ENCODE peak calls at places on chromosomes 12 and 14, in nine cellular contexts. T is Panc1, O is lower lobe of right lung, Z is suprapubic skin, A is cardiac muscle cell, J is Peyer's patch, N is heart left ventricle, F is colonic mucosa, R is uterus. H is an unnamed sample. For H3K4me1, the result is how much of the 10 kb centered on the place peaks cover.

GRCh38 chr14:54337314-54337713 is 59.5 kb upstream of the CDKN3 start:
- DNase-seq in F (no peak), J (no peak), A (no peak), Z (no peak), R (no peak), T (no peak), O (no peak), N (no peak), H (no peak)

GRCh38 chr14:106844608-106845285 is 1318.4 kb downstream of the TMEM121 start:
- DNase-seq in J (peak), R (peak), T (no peak), N (peak), A (no peak), F (peak), Z (peak), O (peak), H (no peak)

GRCh38 chr12:75781532-75782046 is 250.0 kb downstream of the PHLDA1 start:
- DNase-seq in N (no peak), O (no peak), R (no peak), Z (no peak), A (no peak), T (no peak), F (no peak), J (no peak), H (no peak)

GRCh38 chr14:36905272-36906046 is 243.8 kb downstream of the PAX9 start:
- DNase-seq in A (no peak), J (no peak), O (no peak), T (no peak), F (no peak), Z (no peak), N (no peak), R (no peak), H (no peak)

GRCh38 chr14:38721822-38722431 is 381.1 kb downstream of the SEC23A start:
- DNase-seq in Z (no peak), A (peak), N (no peak), R (peak), J (peak), T (peak), F (peak), O (no peak), H (no peak)

GRCh38 chr12:80766897-80767296 is 50.2 kb downstream of the MYF5 start:
- DNase-seq in T (no peak), Z (no peak), N (no peak), A (no peak), F (no peak), J (no peak), R (no peak), O (no peak), H (no peak)

GRCh38 chr14:65035049-65035448 is 48.4 kb downstream of the FNTB start:
- DNase-seq in O (no peak), T (no peak), J (no peak), F (no peak), N (no peak), A (no peak), Z (no peak), R (peak), H (no peak)

GRCh38 chr14:102020058-102020971 is 55.9 kb downstream of the DYNC1H1 start:
- DNase-seq in Z (no peak), T (no peak), O (no peak), A (no peak), F (no peak), R (no peak), J (no peak), N (no peak), H (no peak)

GRCh38 chr12:34236073-34236472 is 213.8 kb downstream of the ALG10 start:
- DNase-seq in R (no peak), O (no peak), J (no peak), F (no peak), A (no peak), T (no peak), Z (no peak), N (no peak), H (no peak)

GRCh38 chr12:107903377-107904061 is 129.0 kb downstream of the ASCL4 start:
- DNase-seq in A (peak), O (peak), N (peak), R (peak), T (no peak), Z (no peak), F (peak), J (peak), H (peak)

GRCh38 chr14:59229653-59230406 is 41.4 kb downstream of the DAAM1 start:
- DNase-seq in O (no peak), N (no peak), R (no peak), T (no peak), F (no peak), A (peak), Z (no peak), J (no peak), H (no peak)

GRCh38 chr12:102406033-102406584 is 74.3 kb downstream of the IGF1 start:
- DNase-seq in Z (no peak), A (no peak), O (peak), J (peak), F (peak), N (peak), R (no peak), T (no peak), H (no peak)

GRCh38 chr14:81070511-81070910 is 115.1 kb downstream of the TSHR start:
- DNase-seq in T (no peak), Z (no peak), A (no peak), N (no peak), J (no peak), R (no peak), F (no peak), O (no peak), H (no peak)

GRCh38 chr12:60805340-60805739 is 1209.5 kb downstream of the SLC16A7 start:
- DNase-seq in R (no peak), A (peak), F (no peak), Z (no peak), O (no peak), N (no peak), J (no peak), T (no peak), H (no peak)
- H3K27ac ChIP-seq in R (no peak), A (no peak), F (no peak), Z (no peak), O (no peak), N (no peak), J (no peak), T (no peak), H (no peak)

DNA sequence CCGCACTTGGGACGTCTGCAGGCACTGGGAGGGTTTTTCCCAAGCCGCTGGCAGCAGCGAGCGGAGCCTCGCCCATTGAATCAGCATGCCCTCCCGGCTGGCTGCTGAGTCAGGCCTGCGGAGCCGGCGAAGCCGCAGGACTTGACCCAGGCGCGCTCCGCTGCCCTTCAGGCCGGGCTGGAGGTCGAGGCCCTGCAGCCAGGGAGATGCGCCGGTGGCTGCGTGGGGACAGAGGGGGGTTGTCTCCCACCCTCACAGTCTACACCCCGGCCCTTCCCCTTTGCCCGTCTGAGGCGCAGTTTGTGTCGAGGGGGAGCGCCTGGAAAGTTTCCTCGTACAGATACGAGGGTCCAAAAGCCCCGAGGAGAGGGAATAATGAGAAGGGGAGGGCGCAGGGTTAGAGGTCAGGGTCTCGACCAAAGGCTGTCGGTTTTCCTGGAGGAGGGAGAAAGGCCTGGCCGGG is 759 bp upstream of the KLC1 start:
- DNase-seq in F (peak), J (peak), N (peak), R (peak), A (peak), Z (peak), O (peak), T (no peak), H (peak)
- H3K4me1 ChIP-seq in F (under half), J (under half), N (under half), R (under half), A (under half), Z (half or more), O (half or more), T (under half), H (under half)

GRCh38 chr12:41981758-41982157 is 162.9 kb downstream of the GXYLT1 start:
- DNase-seq in O (no peak), N (no peak), A (no peak), T (no peak), F (no peak), J (no peak), R (no peak), Z (no peak), H (no peak)
- TF ChIP-seq CTCF in O (no peak), N (no peak), A (no peak), T (no peak), F (no peak), J (no peak), R (no peak), Z (no peak), H (no peak)

GRCh38 chr12:128800606-128801005 is 23.2 kb downstream of the SLC15A4 start:
- DNase-seq in A (no peak), Z (no peak), F (no peak), R (no peak), O (peak), T (no peak), N (no peak), J (no peak), H (no peak)
- H3K27ac ChIP-seq in A (no peak), Z (no peak), F (no peak), R (no peak), O (no peak), T (no peak), N (no peak), J (no peak), H (no peak)

GRCh38 chr12:46268349-46268616 is 560 bp downstream of the SLC38A1 start:
- DNase-seq in N (no peak), O (peak), J (no peak), T (no peak), A (peak), R (no peak), F (no peak), Z (no peak), H (no peak)
- H3K4me1 ChIP-seq in N (under half), O (under half), J (under half), T (under half), A (under half), R (under half), F (under half), Z (under half), H (under half)

GRCh38 chr12:51262758-51263177 is 7.4 kb downstream of the SMAGP start:
- DNase-seq in Z (no peak), N (no peak), A (peak), F (peak), T (no peak), R (no peak), O (peak), J (peak), H (no peak)
- TF ChIP-seq CTCF in Z (no peak), N (peak), A (peak), F (peak), T (peak), R (no peak), O (peak), J (no peak), H (peak)

DNA sequence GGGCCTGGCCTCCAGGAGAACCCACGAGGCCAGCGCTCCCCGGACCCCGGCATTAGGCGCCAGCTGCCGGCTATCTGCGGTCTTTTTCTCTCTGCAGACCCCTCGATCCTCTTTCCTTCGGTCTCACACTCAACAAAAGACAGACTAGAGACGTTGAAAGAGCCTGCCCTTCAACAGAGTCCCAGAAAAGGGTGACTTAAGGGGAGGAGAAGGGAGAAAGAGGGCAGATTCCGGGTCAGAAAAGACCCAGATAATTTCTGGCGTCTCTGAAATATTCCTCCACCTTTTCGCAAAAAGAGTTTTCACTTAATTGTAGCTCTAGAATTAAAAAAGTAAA is 3.3 kb upstream of the TBX3 start:
- DNase-seq in F (no peak), T (no peak), Z (no peak), O (no peak), N (no peak), J (no peak), A (no peak), R (no peak), H (no peak)
- H3K27ac ChIP-seq in F (no peak), T (no peak), Z (no peak), O (no peak), N (no peak), J (no peak), A (no peak), R (no peak), H (peak)

GRCh38 chr12:46492471-46493351 is 120.1 kb upstream of the SLC38A2 start:
- DNase-seq in T (peak), O (no peak), A (no peak), R (no peak), N (no peak), F (no peak), J (no peak), Z (no peak), H (no peak)

GRCh38 chr12:46490635-46491034 is 118.1 kb upstream of the SLC38A2 start:
- DNase-seq in T (no peak), J (no peak), F (no peak), Z (no peak), N (no peak), O (no peak), A (no peak), R (no peak), H (no peak)

GRCh38 chr12:46489951-46490388 is 117.4 kb upstream of the SLC38A2 start:
- DNase-seq in F (no peak), A (no peak), Z (no peak), R (no peak), N (no peak), O (no peak), J (no peak), T (no peak), H (no peak)

GRCh38 chr12:46493352-46494209 is 121.0 kb upstream of the SLC38A2 start:
- DNase-seq in T (peak), Z (no peak), J (no peak), F (no peak), R (no peak), N (no peak), A (no peak), O (no peak), H (no peak)

DNA sequence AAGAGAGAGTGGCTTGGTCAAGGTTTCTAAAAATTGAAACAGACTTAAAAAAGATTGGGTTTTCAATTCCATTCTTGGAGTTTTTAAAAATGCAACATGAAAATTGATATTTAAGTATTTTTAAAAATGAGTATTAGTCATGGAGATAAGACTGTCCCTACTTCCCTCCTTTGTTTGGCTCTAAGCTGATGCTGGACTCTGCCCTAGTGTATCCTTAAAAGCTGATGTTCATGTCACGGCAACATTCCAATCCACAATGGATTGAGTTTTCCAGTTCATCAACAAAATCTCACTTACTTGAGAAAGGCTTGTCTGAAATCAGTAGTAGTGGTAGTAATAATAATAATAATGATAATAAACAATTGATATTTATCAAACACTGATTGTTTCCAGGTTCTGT is 119.0 kb upstream of the SLC38A2 start:
- DNase-seq in O (no peak), R (no peak), F (no peak), J (no peak), A (no peak), N (no peak), T (no peak), Z (no peak), H (no peak)
- H3K4me1 ChIP-seq in O (under half), R (under half), F (under half), J (under half), A (under half), N (under half), T (under half), Z (under half), H (half or more)

H was measured in RWPE2.